ENCODE peak calls at places on chromosomes 12 and 14, in nine cellular contexts. One of them, this sample, is unnamed.

GRCh38 chr12:108649126-108649525 is 15.4 kb upstream of the SELPLG start:
- DNase-seq in NB4: no peak
- DNase-seq in natural killer cell: no peak
- DNase-seq in activated CD8-positive, alpha-beta T cell treated with anti-CD3 and anti-CD28 coated beads for 36 hours: no peak
- DNase-seq in AG04450: no peak
- DNase-seq in BJ: no peak
- DNase-seq in thoracic aorta: no peak
- DNase-seq in AG04449: peak; percentile 42
- DNase-seq in bronchial epithelial cell: no peak
- DNase-seq in this sample: no peak

GRCh38 chr14:95507701-95508103 is 8.7 kb downstream of the SYNE3 start:
- DNase-seq in NB4: peak; percentile 71
- DNase-seq in natural killer cell: no peak
- DNase-seq in activated CD8-positive, alpha-beta T cell treated with anti-CD3 and anti-CD28 coated beads for 36 hours: peak; percentile 64
- DNase-seq in AG04450: no peak
- DNase-seq in BJ: no peak
- DNase-seq in thoracic aorta: no peak
- DNase-seq in AG04449: no peak
- DNase-seq in bronchial epithelial cell: peak; percentile 71
- DNase-seq in this sample: no peak

GRCh38 chr12:111448266-111448830 is 42.6 kb downstream of the SH2B3 start:
- DNase-seq in NB4: peak; percentile 6
- DNase-seq in natural killer cell: no peak
- DNase-seq in activated CD8-positive, alpha-beta T cell treated with anti-CD3 and anti-CD28 coated beads for 36 hours: no peak
- DNase-seq in AG04450: no peak
- DNase-seq in BJ: no peak
- DNase-seq in thoracic aorta: no peak
- DNase-seq in AG04449: no peak
- DNase-seq in bronchial epithelial cell: no peak
- DNase-seq in this sample: no peak

GRCh38 chr14:42149609-42150261 is 543.1 kb downstream of the LRFN5 start:
- DNase-seq in NB4: no peak
- DNase-seq in natural killer cell: no peak
- DNase-seq in activated CD8-positive, alpha-beta T cell treated with anti-CD3 and anti-CD28 coated beads for 36 hours: no peak
- DNase-seq in AG04450: no peak
- DNase-seq in BJ: no peak
- DNase-seq in thoracic aorta: no peak
- DNase-seq in AG04449: no peak
- DNase-seq in bronchial epithelial cell: no peak
- DNase-seq in this sample: no peak

GRCh38 chr14:66514206-66514605 is 6.3 kb downstream of the GPHN start:
- DNase-seq in NB4: peak; percentile 83
- DNase-seq in natural killer cell: no peak
- DNase-seq in activated CD8-positive, alpha-beta T cell treated with anti-CD3 and anti-CD28 coated beads for 36 hours: no peak
- DNase-seq in AG04450: no peak
- DNase-seq in BJ: no peak
- DNase-seq in thoracic aorta: no peak
- DNase-seq in AG04449: no peak
- DNase-seq in bronchial epithelial cell: peak; percentile 58
- DNase-seq in this sample: no peak

GRCh38 chr14:103207404-103208072 is 84.3 kb downstream of the TNFAIP2 start:
- DNase-seq in NB4: no peak
- DNase-seq in natural killer cell: no peak
- DNase-seq in activated CD8-positive, alpha-beta T cell treated with anti-CD3 and anti-CD28 coated beads for 36 hours: no peak
- DNase-seq in AG04450: no peak
- DNase-seq in BJ: no peak
- DNase-seq in thoracic aorta: no peak
- DNase-seq in AG04449: no peak
- DNase-seq in bronchial epithelial cell: no peak
- DNase-seq in this sample: no peak

GRCh38 chr12:106267535-106267934 is 19.7 kb upstream of the CKAP4 start:
- DNase-seq in NB4: no peak
- DNase-seq in natural killer cell: no peak
- DNase-seq in activated CD8-positive, alpha-beta T cell treated with anti-CD3 and anti-CD28 coated beads for 36 hours: no peak
- DNase-seq in AG04450: no peak
- DNase-seq in BJ: no peak
- DNase-seq in thoracic aorta: no peak
- DNase-seq in AG04449: no peak
- DNase-seq in bronchial epithelial cell: no peak
- DNase-seq in this sample: no peak

GRCh38 chr12:51318846-51319570 is 5.0 kb downstream of the BIN2 start:
- DNase-seq in NB4: peak; percentile 95
- DNase-seq in natural killer cell: peak; percentile 35
- DNase-seq in activated CD8-positive, alpha-beta T cell treated with anti-CD3 and anti-CD28 coated beads for 36 hours: peak; percentile 43
- DNase-seq in AG04450: no peak
- DNase-seq in BJ: no peak
- DNase-seq in thoracic aorta: no peak
- DNase-seq in AG04449: no peak
- DNase-seq in bronchial epithelial cell: no peak
- DNase-seq in this sample: no peak

GRCh38 chr12:94815958-94816357 is 165.6 kb upstream of the TMCC3 start:
- DNase-seq in NB4: no peak
- DNase-seq in natural killer cell: no peak
- DNase-seq in activated CD8-positive, alpha-beta T cell treated with anti-CD3 and anti-CD28 coated beads for 36 hours: no peak
- DNase-seq in AG04450: no peak
- DNase-seq in BJ: no peak
- DNase-seq in thoracic aorta: no peak
- DNase-seq in AG04449: no peak
- DNase-seq in bronchial epithelial cell: no peak
- DNase-seq in this sample: no peak

GRCh38 chr12:51897181-51897580 is 9.3 kb downstream of the ANKRD33 start:
- DNase-seq in NB4: no peak
- DNase-seq in natural killer cell: no peak
- DNase-seq in activated CD8-positive, alpha-beta T cell treated with anti-CD3 and anti-CD28 coated beads for 36 hours: no peak
- DNase-seq in AG04450: no peak
- DNase-seq in BJ: no peak
- DNase-seq in thoracic aorta: no peak
- DNase-seq in AG04449: no peak
- DNase-seq in bronchial epithelial cell: no peak
- DNase-seq in this sample: no peak

GRCh38 chr14:77822741-77823140 is 22.8 kb downstream of the ADCK1 start:
- DNase-seq in NB4: no peak
- DNase-seq in natural killer cell: no peak
- DNase-seq in activated CD8-positive, alpha-beta T cell treated with anti-CD3 and anti-CD28 coated beads for 36 hours: no peak
- DNase-seq in AG04450: no peak
- DNase-seq in BJ: no peak
- DNase-seq in thoracic aorta: no peak
- DNase-seq in AG04449: no peak
- DNase-seq in bronchial epithelial cell: no peak
- DNase-seq in this sample: no peak

GRCh38 chr14:50791201-50791600 is 39.8 kb downstream of the NIN start:
- DNase-seq in NB4: no peak
- DNase-seq in natural killer cell: no peak
- DNase-seq in activated CD8-positive, alpha-beta T cell treated with anti-CD3 and anti-CD28 coated beads for 36 hours: no peak
- DNase-seq in AG04450: no peak
- DNase-seq in BJ: no peak
- DNase-seq in thoracic aorta: no peak
- DNase-seq in AG04449: no peak
- DNase-seq in bronchial epithelial cell: no peak
- DNase-seq in this sample: no peak

GRCh38 chr12:99108924-99109323 is 463.8 kb downstream of the APAF1 start:
- DNase-seq in NB4: no peak
- DNase-seq in natural killer cell: no peak
- DNase-seq in activated CD8-positive, alpha-beta T cell treated with anti-CD3 and anti-CD28 coated beads for 36 hours: no peak
- DNase-seq in AG04450: no peak
- DNase-seq in BJ: no peak
- DNase-seq in thoracic aorta: no peak
- DNase-seq in AG04449: no peak
- DNase-seq in bronchial epithelial cell: no peak
- DNase-seq in this sample: no peak

GRCh38 chr12:96501139-96501741 is 11.9 kb downstream of the CFAP54 start:
- DNase-seq in NB4: peak; percentile 83
- DNase-seq in natural killer cell: peak; percentile 23
- DNase-seq in activated CD8-positive, alpha-beta T cell treated with anti-CD3 and anti-CD28 coated beads for 36 hours: peak; percentile 46
- DNase-seq in AG04450: no peak
- DNase-seq in BJ: no peak
- DNase-seq in thoracic aorta: no peak
- DNase-seq in AG04449: no peak
- DNase-seq in bronchial epithelial cell: peak; percentile 92
- DNase-seq in this sample: no peak

GRCh38 chr14:68146812-68147211 is 327.2 kb downstream of the RAD51B start:
- DNase-seq in NB4: no peak
- DNase-seq in natural killer cell: no peak
- DNase-seq in activated CD8-positive, alpha-beta T cell treated with anti-CD3 and anti-CD28 coated beads for 36 hours: no peak
- DNase-seq in AG04450: peak; percentile 88
- DNase-seq in BJ: peak; percentile 84
- DNase-seq in thoracic aorta: no peak
- DNase-seq in AG04449: peak; percentile 88
- DNase-seq in bronchial epithelial cell: peak; percentile 67
- DNase-seq in this sample: peak; percentile 92

GRCh38 chr14:50669441-50669986 is 1.4 kb upstream of the SAV1 start:
- DNase-seq in NB4: no peak
- DNase-seq in natural killer cell: no peak
- DNase-seq in activated CD8-positive, alpha-beta T cell treated with anti-CD3 and anti-CD28 coated beads for 36 hours: no peak
- DNase-seq in AG04450: no peak
- DNase-seq in BJ: no peak
- DNase-seq in thoracic aorta: no peak
- DNase-seq in AG04449: no peak
- DNase-seq in bronchial epithelial cell: no peak
- DNase-seq in this sample: no peak

GRCh38 chr14:59133202-59133601 is 55.3 kb upstream of the DAAM1 start:
- DNase-seq in NB4: peak; percentile 18
- DNase-seq in natural killer cell: no peak
- DNase-seq in activated CD8-positive, alpha-beta T cell treated with anti-CD3 and anti-CD28 coated beads for 36 hours: no peak
- DNase-seq in AG04450: no peak
- DNase-seq in BJ: no peak
- DNase-seq in thoracic aorta: no peak
- DNase-seq in AG04449: no peak
- DNase-seq in bronchial epithelial cell: no peak
- DNase-seq in this sample: no peak
- TF ChIP-seq CTCF in NB4: peak; percentile 15
- TF ChIP-seq CTCF in natural killer cell: no peak
- TF ChIP-seq CTCF in activated CD8-positive, alpha-beta T cell treated with anti-CD3 and anti-CD28 coated beads for 36 hours: no peak
- TF ChIP-seq CTCF in AG04450: peak; percentile 32
- TF ChIP-seq CTCF in BJ: no peak
- TF ChIP-seq CTCF in thoracic aorta: no peak
- TF ChIP-seq CTCF in AG04449: no peak
- TF ChIP-seq CTCF in bronchial epithelial cell: no peak
- TF ChIP-seq CTCF in this sample: no peak

GRCh38 chr12:78181544-78182162 is 351.0 kb downstream of the NAV3 start:
- DNase-seq in NB4: peak; percentile 38
- DNase-seq in natural killer cell: no peak
- DNase-seq in activated CD8-positive, alpha-beta T cell treated with anti-CD3 and anti-CD28 coated beads for 36 hours: peak; percentile 2
- DNase-seq in AG04450: no peak
- DNase-seq in BJ: no peak
- DNase-seq in thoracic aorta: no peak
- DNase-seq in AG04449: no peak
- DNase-seq in bronchial epithelial cell: peak; percentile 41
- DNase-seq in this sample: no peak
- TF ChIP-seq CTCF in NB4: peak; percentile 26
- TF ChIP-seq CTCF in natural killer cell: no peak
- TF ChIP-seq CTCF in activated CD8-positive, alpha-beta T cell treated with anti-CD3 and anti-CD28 coated beads for 36 hours: no peak
- TF ChIP-seq CTCF in AG04450: peak; percentile 71
- TF ChIP-seq CTCF in BJ: peak; percentile 42
- TF ChIP-seq CTCF in thoracic aorta: no peak
- TF ChIP-seq CTCF in AG04449: peak; percentile 20
- TF ChIP-seq CTCF in bronchial epithelial cell: peak; percentile 52
- TF ChIP-seq CTCF in this sample: peak; percentile 20

GRCh38 chr12:50058743-50059312 is 1.4 kb downstream of the ASIC1 start:
- DNase-seq in NB4: peak; percentile 44
- DNase-seq in natural killer cell: no peak
- DNase-seq in activated CD8-positive, alpha-beta T cell treated with anti-CD3 and anti-CD28 coated beads for 36 hours: peak; percentile 62
- DNase-seq in AG04450: no peak
- DNase-seq in BJ: no peak
- DNase-seq in thoracic aorta: no peak
- DNase-seq in AG04449: no peak
- DNase-seq in bronchial epithelial cell: no peak
- DNase-seq in this sample: no peak

GRCh38 chr12:50057896-50058670 is 687 bp downstream of the ASIC1 start:
- DNase-seq in NB4: peak; percentile 64
- DNase-seq in natural killer cell: no peak
- DNase-seq in activated CD8-positive, alpha-beta T cell treated with anti-CD3 and anti-CD28 coated beads for 36 hours: peak; percentile 57
- DNase-seq in AG04450: no peak
- DNase-seq in BJ: no peak
- DNase-seq in thoracic aorta: no peak
- DNase-seq in AG04449: no peak
- DNase-seq in bronchial epithelial cell: no peak
- DNase-seq in this sample: no peak

GRCh38 chr12:50055831-50056628 is 1.4 kb upstream of the ASIC1 start:
- DNase-seq in NB4: peak; percentile 77
- DNase-seq in natural killer cell: no peak
- DNase-seq in activated CD8-positive, alpha-beta T cell treated with anti-CD3 and anti-CD28 coated beads for 36 hours: peak; percentile 74
- DNase-seq in AG04450: no peak
- DNase-seq in BJ: no peak
- DNase-seq in thoracic aorta: no peak
- DNase-seq in AG04449: no peak
- DNase-seq in bronchial epithelial cell: peak; percentile 59
- DNase-seq in this sample: no peak

GRCh38 chr12:50056629-50056976 is 793 bp upstream of the ASIC1 start:
- DNase-seq in NB4: no peak
- DNase-seq in natural killer cell: no peak
- DNase-seq in activated CD8-positive, alpha-beta T cell treated with anti-CD3 and anti-CD28 coated beads for 36 hours: no peak
- DNase-seq in AG04450: no peak
- DNase-seq in BJ: no peak
- DNase-seq in thoracic aorta: no peak
- DNase-seq in AG04449: no peak
- DNase-seq in bronchial epithelial cell: no peak
- DNase-seq in this sample: no peak

DNA sequence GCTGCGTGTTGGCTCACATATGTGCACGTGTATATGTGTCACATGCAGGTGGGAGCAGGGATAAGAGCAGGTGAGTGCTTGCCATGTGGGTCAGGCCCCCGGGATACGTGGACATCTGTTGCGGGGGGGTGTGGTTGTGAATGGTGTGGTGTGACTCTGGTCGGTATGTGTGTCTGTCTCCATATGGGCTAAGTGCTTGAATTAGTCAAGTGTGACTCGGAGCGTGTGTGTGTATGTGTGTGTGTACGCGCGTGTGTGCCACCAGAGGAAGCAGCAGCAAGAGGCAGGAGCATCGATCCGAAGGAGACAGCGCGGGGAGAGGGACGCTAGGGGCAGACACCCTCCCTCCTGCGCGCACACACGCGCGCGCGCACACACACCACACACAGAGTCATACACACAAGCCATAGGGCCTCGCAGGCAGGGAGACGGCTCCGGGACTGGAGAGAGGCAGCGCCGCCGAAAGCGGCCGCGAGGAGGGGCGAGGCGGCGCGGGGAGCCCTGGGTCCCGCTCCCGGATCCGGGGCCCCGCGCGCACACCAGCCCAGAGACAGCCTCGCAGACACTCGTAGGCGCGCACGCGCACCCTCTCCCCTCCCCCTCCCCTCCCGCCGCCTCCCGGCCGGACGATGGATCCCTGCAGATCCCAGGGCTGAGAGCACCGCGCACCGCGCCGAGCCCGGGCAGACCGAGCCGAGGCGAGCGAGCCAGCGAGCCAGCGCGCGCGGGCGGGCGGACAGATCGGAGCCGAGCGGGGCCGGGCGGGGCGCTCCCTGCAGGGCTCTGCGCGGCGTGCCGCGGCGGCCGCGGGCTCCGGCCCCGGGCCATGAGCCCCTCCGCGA is at the start of gene ASIC1:
- DNase-seq in NB4: peak; percentile 81
- DNase-seq in natural killer cell: no peak
- DNase-seq in activated CD8-positive, alpha-beta T cell treated with anti-CD3 and anti-CD28 coated beads for 36 hours: peak; percentile 68
- DNase-seq in AG04450: no peak
- DNase-seq in BJ: no peak
- DNase-seq in thoracic aorta: no peak
- DNase-seq in AG04449: no peak
- DNase-seq in bronchial epithelial cell: peak; percentile 44
- DNase-seq in this sample: no peak
- TF ChIP-seq CTCF in NB4: no peak
- TF ChIP-seq CTCF in natural killer cell: no peak
- TF ChIP-seq CTCF in activated CD8-positive, alpha-beta T cell treated with anti-CD3 and anti-CD28 coated beads for 36 hours: no peak
- TF ChIP-seq CTCF in AG04450: peak; percentile 14
- TF ChIP-seq CTCF in BJ: no peak
- TF ChIP-seq CTCF in thoracic aorta: no peak
- TF ChIP-seq CTCF in AG04449: no peak
- TF ChIP-seq CTCF in bronchial epithelial cell: no peak
- TF ChIP-seq CTCF in this sample: no peak

GRCh38 chr14:76267322-76268012 is 108.5 kb upstream of the ESRRB start:
- DNase-seq in NB4: peak; percentile 31
- DNase-seq in natural killer cell: no peak
- DNase-seq in activated CD8-positive, alpha-beta T cell treated with anti-CD3 and anti-CD28 coated beads for 36 hours: peak; percentile 15
- DNase-seq in AG04450: no peak
- DNase-seq in BJ: no peak
- DNase-seq in thoracic aorta: no peak
- DNase-seq in AG04449: no peak
- DNase-seq in bronchial epithelial cell: peak; percentile 12
- DNase-seq in this sample: peak; percentile 8
- TF ChIP-seq CTCF in NB4: no peak
- TF ChIP-seq CTCF in natural killer cell: no peak
- TF ChIP-seq CTCF in activated CD8-positive, alpha-beta T cell treated with anti-CD3 and anti-CD28 coated beads for 36 hours: no peak
- TF ChIP-seq CTCF in AG04450: peak; percentile 21
- TF ChIP-seq CTCF in BJ: peak; percentile 44
- TF ChIP-seq CTCF in thoracic aorta: peak; percentile 11
- TF ChIP-seq CTCF in AG04449: no peak
- TF ChIP-seq CTCF in bronchial epithelial cell: peak; percentile 3
- TF ChIP-seq CTCF in this sample: peak; percentile 26